ENCODE peak calls at places on chromosomes 12 and 14, in six cellular contexts. One of them, this sample, is unnamed.

GRCh38 chr12:120540445-120540844 is 6.3 kb downstream of the RNF10 start:
- DNase-seq in stimulated activated CD4-positive, alpha-beta T cell treated with anti-CD3 and anti-CD28 coated beads, Interleukin-12 subunit alpha, Interleukin-12 subunit beta, amount 100 ng/mL, for 24 hours: no peak
- DNase-seq in RKO: no peak
- DNase-seq in PC-9: no peak
- DNase-seq in right lobe of liver: no peak
- DNase-seq in mesothelial cell of epicardium: no peak
- DNase-seq in this sample: no peak

GRCh38 chr12:132314516-132315233 is 14.7 kb downstream of the GALNT9 start:
- DNase-seq in stimulated activated CD4-positive, alpha-beta T cell treated with anti-CD3 and anti-CD28 coated beads, Interleukin-12 subunit alpha, Interleukin-12 subunit beta, amount 100 ng/mL, for 24 hours: no peak
- DNase-seq in RKO: no peak
- DNase-seq in PC-9: no peak
- DNase-seq in right lobe of liver: peak
- DNase-seq in mesothelial cell of epicardium: no peak
- DNase-seq in this sample: no peak

GRCh38 chr14:73231874-73232851 is 5.1 kb upstream of the PAPLN start:
- DNase-seq in stimulated activated CD4-positive, alpha-beta T cell treated with anti-CD3 and anti-CD28 coated beads, Interleukin-12 subunit alpha, Interleukin-12 subunit beta, amount 100 ng/mL, for 24 hours: no peak
- DNase-seq in RKO: peak
- DNase-seq in PC-9: no peak
- DNase-seq in right lobe of liver: no peak
- DNase-seq in mesothelial cell of epicardium: no peak
- DNase-seq in this sample: peak

GRCh38 chr12:26523708-26524150 is 309.3 kb downstream of the ITPR2 start:
- DNase-seq in stimulated activated CD4-positive, alpha-beta T cell treated with anti-CD3 and anti-CD28 coated beads, Interleukin-12 subunit alpha, Interleukin-12 subunit beta, amount 100 ng/mL, for 24 hours: no peak
- DNase-seq in RKO: no peak
- DNase-seq in PC-9: no peak
- DNase-seq in right lobe of liver: peak
- DNase-seq in mesothelial cell of epicardium: no peak
- DNase-seq in this sample: no peak

GRCh38 chr12:69595689-69596088 is 10.4 kb downstream of the CCT2 start:
- DNase-seq in stimulated activated CD4-positive, alpha-beta T cell treated with anti-CD3 and anti-CD28 coated beads, Interleukin-12 subunit alpha, Interleukin-12 subunit beta, amount 100 ng/mL, for 24 hours: no peak
- DNase-seq in RKO: peak
- DNase-seq in PC-9: no peak
- DNase-seq in right lobe of liver: no peak
- DNase-seq in mesothelial cell of epicardium: no peak
- DNase-seq in this sample: no peak

GRCh38 chr14:31326111-31326510 is 94.2 kb downstream of the HEATR5A start:
- DNase-seq in stimulated activated CD4-positive, alpha-beta T cell treated with anti-CD3 and anti-CD28 coated beads, Interleukin-12 subunit alpha, Interleukin-12 subunit beta, amount 100 ng/mL, for 24 hours: no peak
- DNase-seq in RKO: peak
- DNase-seq in PC-9: no peak
- DNase-seq in right lobe of liver: no peak
- DNase-seq in mesothelial cell of epicardium: no peak
- DNase-seq in this sample: peak

GRCh38 chr12:53200458-53201169 is 6.4 kb downstream of the ITGB7 start:
- DNase-seq in stimulated activated CD4-positive, alpha-beta T cell treated with anti-CD3 and anti-CD28 coated beads, Interleukin-12 subunit alpha, Interleukin-12 subunit beta, amount 100 ng/mL, for 24 hours: no peak
- DNase-seq in RKO: no peak
- DNase-seq in PC-9: no peak
- DNase-seq in right lobe of liver: no peak
- DNase-seq in mesothelial cell of epicardium: no peak
- DNase-seq in this sample: no peak

GRCh38 chr12:59742831-59743230 is 147.0 kb downstream of the SLC16A7 start:
- DNase-seq in stimulated activated CD4-positive, alpha-beta T cell treated with anti-CD3 and anti-CD28 coated beads, Interleukin-12 subunit alpha, Interleukin-12 subunit beta, amount 100 ng/mL, for 24 hours: no peak
- DNase-seq in RKO: no peak
- DNase-seq in PC-9: no peak
- DNase-seq in right lobe of liver: no peak
- DNase-seq in mesothelial cell of epicardium: no peak
- DNase-seq in this sample: no peak

GRCh38 chr14:87667661-87668060 is 325.3 kb downstream of the GALC start:
- DNase-seq in stimulated activated CD4-positive, alpha-beta T cell treated with anti-CD3 and anti-CD28 coated beads, Interleukin-12 subunit alpha, Interleukin-12 subunit beta, amount 100 ng/mL, for 24 hours: no peak
- DNase-seq in RKO: no peak
- DNase-seq in PC-9: no peak
- DNase-seq in right lobe of liver: no peak
- DNase-seq in mesothelial cell of epicardium: no peak
- DNase-seq in this sample: no peak

GRCh38 chr14:64937821-64938193 is 4.7 kb downstream of the GPX2 start:
- DNase-seq in stimulated activated CD4-positive, alpha-beta T cell treated with anti-CD3 and anti-CD28 coated beads, Interleukin-12 subunit alpha, Interleukin-12 subunit beta, amount 100 ng/mL, for 24 hours: no peak
- DNase-seq in RKO: peak
- DNase-seq in PC-9: no peak
- DNase-seq in right lobe of liver: no peak
- DNase-seq in mesothelial cell of epicardium: no peak
- DNase-seq in this sample: peak

GRCh38 chr14:33938131-33938949 is 12.5 kb downstream of the EGLN3 start:
- DNase-seq in stimulated activated CD4-positive, alpha-beta T cell treated with anti-CD3 and anti-CD28 coated beads, Interleukin-12 subunit alpha, Interleukin-12 subunit beta, amount 100 ng/mL, for 24 hours: no peak
- DNase-seq in RKO: no peak
- DNase-seq in PC-9: peak
- DNase-seq in right lobe of liver: peak
- DNase-seq in mesothelial cell of epicardium: peak
- DNase-seq in this sample: peak

GRCh38 chr12:108861878-108862587 is 4.7 kb upstream of the SSH1 start:
- DNase-seq in stimulated activated CD4-positive, alpha-beta T cell treated with anti-CD3 and anti-CD28 coated beads, Interleukin-12 subunit alpha, Interleukin-12 subunit beta, amount 100 ng/mL, for 24 hours: no peak
- DNase-seq in RKO: no peak
- DNase-seq in PC-9: no peak
- DNase-seq in right lobe of liver: no peak
- DNase-seq in mesothelial cell of epicardium: no peak
- DNase-seq in this sample: no peak

GRCh38 chr12:124538194-124539082 is 29.0 kb downstream of the NCOR2 start:
- DNase-seq in stimulated activated CD4-positive, alpha-beta T cell treated with anti-CD3 and anti-CD28 coated beads, Interleukin-12 subunit alpha, Interleukin-12 subunit beta, amount 100 ng/mL, for 24 hours: no peak
- DNase-seq in RKO: no peak
- DNase-seq in PC-9: no peak
- DNase-seq in right lobe of liver: peak
- DNase-seq in mesothelial cell of epicardium: no peak
- DNase-seq in this sample: no peak

GRCh38 chr12:7951671-7952070 is 15.7 kb upstream of the SLC2A3 start:
- DNase-seq in stimulated activated CD4-positive, alpha-beta T cell treated with anti-CD3 and anti-CD28 coated beads, Interleukin-12 subunit alpha, Interleukin-12 subunit beta, amount 100 ng/mL, for 24 hours: no peak
- DNase-seq in RKO: no peak
- DNase-seq in PC-9: no peak
- DNase-seq in right lobe of liver: no peak
- DNase-seq in mesothelial cell of epicardium: no peak
- DNase-seq in this sample: no peak

GRCh38 chr12:58678753-58679152 is 241.6 kb downstream of the LRIG3 start:
- DNase-seq in stimulated activated CD4-positive, alpha-beta T cell treated with anti-CD3 and anti-CD28 coated beads, Interleukin-12 subunit alpha, Interleukin-12 subunit beta, amount 100 ng/mL, for 24 hours: no peak
- DNase-seq in RKO: no peak
- DNase-seq in PC-9: no peak
- DNase-seq in right lobe of liver: no peak
- DNase-seq in mesothelial cell of epicardium: no peak
- DNase-seq in this sample: no peak

GRCh38 chr14:27077181-27077738 is 479.4 kb upstream of the NOVA1 start:
- DNase-seq in stimulated activated CD4-positive, alpha-beta T cell treated with anti-CD3 and anti-CD28 coated beads, Interleukin-12 subunit alpha, Interleukin-12 subunit beta, amount 100 ng/mL, for 24 hours: no peak
- DNase-seq in RKO: no peak
- DNase-seq in PC-9: no peak
- DNase-seq in right lobe of liver: no peak
- DNase-seq in mesothelial cell of epicardium: no peak
- DNase-seq in this sample: no peak

GRCh38 chr12:11650697-11651281 is 1.3 kb downstream of the ETV6 start:
- DNase-seq in stimulated activated CD4-positive, alpha-beta T cell treated with anti-CD3 and anti-CD28 coated beads, Interleukin-12 subunit alpha, Interleukin-12 subunit beta, amount 100 ng/mL, for 24 hours: no peak
- DNase-seq in RKO: peak
- DNase-seq in PC-9: no peak
- DNase-seq in right lobe of liver: no peak
- DNase-seq in mesothelial cell of epicardium: no peak
- DNase-seq in this sample: peak